ENCODE peak calls at places on chromosomes 3 and 15, in four cellular contexts. R is HCT116, M is neural crest cell, V is fibroblast of pulmonary artery. T is an unnamed sample.

GRCh38 chr3:109952924-109953323 is 615.6 kb upstream of the DPPA4 start:
- DNase-seq in R (no peak), M (no peak), V (peak; percentile 78), T (no peak)

GRCh38 chr3:52353291-52353855 is 37.3 kb downstream of the DNAH1 start:
- DNase-seq in R (no peak), M (no peak), V (no peak), T (no peak)

GRCh38 chr15:79595995-79596622 is 164.0 kb downstream of the MINAR1 start:
- DNase-seq in R (peak; percentile 95), M (peak; percentile 19), V (peak; percentile 77), T (peak; percentile 71)

GRCh38 chr15:86743283-86743903 is 663.7 kb downstream of the AGBL1 start:
- DNase-seq in R (no peak), M (peak; percentile 41), V (no peak), T (peak; percentile 18)

GRCh38 chr15:51312132-51312531 is 26.3 kb downstream of the CYP19A1 start:
- DNase-seq in R (no peak), M (no peak), V (peak; percentile 57), T (no peak)

GRCh38 chr3:119570229-119570628 is 9.1 kb upstream of the ADPRH start:
- DNase-seq in R (no peak), M (no peak), V (no peak), T (no peak)

GRCh38 chr3:156150434-156151066 is 30.2 kb downstream of the KCNAB1 start:
- DNase-seq in R (peak; percentile 41), M (peak; percentile 34), V (peak; percentile 86), T (peak; percentile 37)

GRCh38 chr3:169627789-169628188 is 35.7 kb downstream of the MECOM start:
- DNase-seq in R (no peak), M (no peak), V (no peak), T (no peak)

GRCh38 chr3:153165211-153165815 is 3.3 kb downstream of the RAP2B start:
- DNase-seq in R (no peak), M (no peak), V (peak; percentile 59), T (no peak)

GRCh38 chr3:63870606-63871005 is 6.9 kb downstream of the ATXN7 start:
- DNase-seq in R (no peak), M (no peak), V (no peak), T (no peak)

GRCh38 chr3:102255736-102256135 is 179.1 kb upstream of the ZPLD1 start:
- DNase-seq in R (no peak), M (no peak), V (no peak), T (no peak)

GRCh38 chr15:79978260-79978659 is 7.3 kb upstream of the BCL2A1 start:
- DNase-seq in R (no peak), M (no peak), V (no peak), T (no peak)

GRCh38 chr3:183537295-183537730 is 18.2 kb downstream of the KLHL6 start:
- DNase-seq in R (no peak), M (no peak), V (peak; percentile 60), T (peak; percentile 78)

GRCh38 chr15:82312611-82313349 is 36.5 kb downstream of the GOLGA6L10 start:
- DNase-seq in R (no peak), M (no peak), V (peak; percentile 18), T (no peak)

GRCh38 chr15:64931381-64931780 is 19.7 kb downstream of the ANKDD1A start:
- DNase-seq in R (no peak), M (no peak), V (no peak), T (no peak)

DNA sequence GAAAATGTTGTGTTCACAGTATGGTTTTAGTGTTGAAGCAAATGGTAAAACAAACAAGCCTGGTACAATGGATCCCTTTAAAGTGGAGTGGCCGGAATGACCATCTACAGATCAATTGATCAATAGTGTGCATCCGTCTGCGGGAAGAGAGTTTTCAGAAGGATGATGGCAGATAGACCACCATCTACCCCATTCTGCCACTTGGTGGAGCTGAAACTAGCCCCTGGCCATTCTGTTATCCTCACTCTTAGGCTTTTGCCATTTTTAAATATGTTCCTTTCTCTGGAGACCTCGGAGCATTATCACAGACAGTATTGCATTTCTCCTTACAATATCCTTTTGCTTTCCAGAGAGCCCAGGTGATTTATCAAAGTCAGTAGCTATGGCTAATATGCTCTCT is 258.9 kb upstream of the CFAP20DC start:
- DNase-seq in R (no peak), M (no peak), V (no peak), T (no peak)
- TF ChIP-seq CTCF in R (peak; percentile 18), M (peak; percentile 24), V (no peak), T (peak; percentile 10)

DNA sequence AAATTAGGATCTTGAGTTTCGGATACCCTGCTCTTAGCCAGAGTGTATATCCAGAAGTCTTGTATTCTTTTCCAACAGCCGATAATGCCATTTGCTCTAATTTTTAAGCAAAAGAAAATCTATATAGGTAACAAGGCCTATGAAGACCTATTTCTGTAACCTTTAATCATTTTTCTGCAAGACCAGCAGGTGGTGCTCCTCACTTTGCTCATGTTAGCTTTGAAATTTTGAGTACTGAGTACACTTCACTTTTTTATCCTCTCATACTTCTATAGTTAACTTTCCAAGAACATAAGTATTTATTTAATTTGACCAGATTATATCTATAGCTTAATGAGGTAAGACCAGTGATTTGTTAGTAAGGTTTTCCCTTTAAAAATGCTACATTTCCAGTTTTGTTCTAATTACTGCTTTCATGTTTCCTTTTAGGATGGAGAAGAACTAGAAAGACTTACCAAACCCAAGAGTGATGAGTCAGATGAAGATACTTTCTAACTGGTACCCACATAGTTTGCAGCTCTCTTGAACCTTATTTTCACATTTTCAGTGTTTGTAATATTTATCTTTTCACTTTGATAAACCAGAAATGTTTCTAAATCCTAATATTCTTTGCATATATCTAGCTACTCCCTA is 20.5 kb downstream of the SLC35A5 start:
- DNase-seq in R (peak; percentile 34), M (peak; percentile 29), V (peak; percentile 88), T (peak; percentile 51)
- TF ChIP-seq CTCF in R (peak; percentile 62), M (peak; percentile 78), V (peak; percentile 73), T (peak; percentile 84)

GRCh38 chr15:23857028-23857641 is 170.0 kb upstream of the NDN start:
- DNase-seq in R (no peak), M (peak; percentile 59), V (peak; percentile 51), T (no peak)
- TF ChIP-seq CTCF in R (no peak), M (peak; percentile 70), V (peak; percentile 37), T (peak; percentile 20)

DNA sequence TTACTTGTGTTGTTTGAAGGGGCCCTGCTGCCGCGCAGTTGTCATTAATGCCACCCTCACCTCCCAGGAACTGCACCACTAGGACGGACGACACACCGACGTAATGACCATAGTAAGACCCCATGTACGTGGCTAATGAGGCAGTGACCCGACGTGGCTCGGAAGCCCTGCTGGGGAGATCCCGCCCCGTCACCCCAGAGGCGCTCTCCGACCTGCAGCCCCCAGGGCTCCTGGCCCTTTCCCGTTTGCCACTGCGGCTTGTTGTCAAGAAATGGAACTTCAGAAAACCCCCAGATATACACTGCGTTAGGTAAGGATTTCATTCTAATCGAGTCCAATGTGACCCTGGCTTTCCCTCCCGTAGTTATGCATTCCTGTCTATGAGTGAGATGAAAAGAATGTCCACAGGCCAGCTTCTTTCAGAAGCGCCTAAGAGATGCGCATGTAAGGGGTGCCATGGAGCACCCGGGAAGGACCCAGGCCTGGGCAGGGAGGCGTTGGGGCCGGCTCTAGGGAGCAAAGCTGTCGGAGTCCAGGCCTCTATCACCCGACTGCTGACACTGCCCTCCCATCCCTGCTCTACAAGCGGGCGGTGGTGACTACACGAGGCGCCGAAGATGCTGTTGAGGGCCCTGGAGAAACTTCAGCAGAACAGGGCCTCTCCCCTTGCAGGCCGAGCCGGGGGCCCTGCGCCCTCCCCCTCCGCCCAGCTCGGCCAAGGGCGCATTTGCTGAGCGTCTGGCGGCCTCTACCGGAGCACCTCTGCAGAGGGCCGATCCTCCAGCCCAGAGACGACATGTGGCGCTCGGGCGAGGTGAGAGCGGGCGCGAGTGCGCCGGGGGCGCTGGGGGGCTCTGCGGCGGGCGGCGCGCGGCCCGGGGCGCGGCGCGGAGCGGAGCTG is at the start of gene GABRA5:
- DNase-seq in R (no peak), M (peak; percentile 53), V (peak; percentile 6), T (peak; percentile 27)
- TF ChIP-seq CTCF in R (no peak), M (peak; percentile 54), V (no peak), T (peak; percentile 33)

DNA sequence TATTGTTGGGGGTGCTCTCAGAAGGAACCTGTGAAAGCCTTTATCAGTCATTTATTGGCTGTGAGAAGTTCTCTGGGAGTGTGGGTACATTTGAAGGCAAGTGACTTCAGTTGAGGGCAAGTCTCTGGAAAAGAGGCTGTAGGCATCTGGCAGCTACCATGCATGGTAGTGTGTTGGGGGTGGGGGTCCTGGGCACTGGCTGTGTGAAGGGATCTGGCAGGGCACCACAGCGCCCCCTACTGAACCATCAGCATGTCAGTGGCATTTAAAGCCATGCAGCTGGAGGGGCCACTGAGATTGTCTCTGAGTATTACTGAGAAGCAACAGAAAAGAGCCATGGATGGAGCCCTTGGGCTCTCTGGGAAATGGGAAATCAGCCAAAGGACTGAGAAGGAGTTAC is 30.6 kb downstream of the CRTAP start:
- DNase-seq in R (no peak), M (no peak), V (no peak), T (no peak)
- TF ChIP-seq CTCF in R (peak; percentile 57), M (peak; percentile 33), V (peak; percentile 23), T (peak; percentile 49)

GRCh38 chr3:124923833-124924232 is 10.7 kb downstream of the MUC13 start:
- DNase-seq in R (no peak), M (no peak), V (peak; percentile 13), T (no peak)
- TF ChIP-seq CTCF in R (peak; percentile 27), M (no peak), V (peak; percentile 25), T (peak; percentile 51)

T was measured in foreskin keratinocyte.